ENCODE peak calls at places on chromosomes 3 and 15, in five cellular contexts. M is T-helper 17 cell, Y is spleen, B is COR-L47, E is NCI-H1092. S is an unnamed sample.

GRCh38 chr15:72554471-72555425 is 80.6 kb downstream of the ARIH1 start:
- DNase-seq in Y (no peak), M (no peak), B (no peak), E (no peak), S (no peak)

GRCh38 chr15:39582286-39582976 is 1.6 kb downstream of the THBS1 start:
- DNase-seq in M (no peak), B (no peak), Y (no peak), E (no peak), S (no peak)

GRCh38 chr15:70504305-70504951 is 258.9 kb downstream of the UACA start:
- DNase-seq in M (no peak), B (no peak), E (no peak), Y (peak), S (peak)

GRCh38 chr3:77038468-77038927 is 1.4 kb upstream of the ROBO2 start:
- DNase-seq in E (peak), M (no peak), Y (no peak), B (peak), S (peak)

GRCh38 chr3:51538115-51538458 is 432 bp upstream of the RAD54L2 start:
- DNase-seq in Y (no peak), E (no peak), M (no peak), B (no peak), S (peak)

GRCh38 chr15:88035381-88035780 is 221.2 kb downstream of the NTRK3 start:
- DNase-seq in Y (no peak), E (no peak), M (no peak), B (no peak), S (no peak)

GRCh38 chr15:40906101-40906946 is 12.1 kb downstream of the VPS18 start:
- DNase-seq in Y (peak), M (peak), B (peak), E (peak), S (peak)

GRCh38 chr3:129745253-129745652 is 138.8 kb upstream of the PLXND1 start:
- DNase-seq in B (no peak), M (no peak), Y (no peak), E (no peak), S (no peak)

GRCh38 chr3:76698136-76698535 is 341.8 kb upstream of the ROBO2 start:
- DNase-seq in M (no peak), B (no peak), Y (no peak), E (no peak), S (no peak)

GRCh38 chr15:62164500-62165028 is 521 bp downstream of the C2CD4B start:
- DNase-seq in B (no peak), E (no peak), M (no peak), Y (peak), S (no peak)

GRCh38 chr3:48656841-48657281 is 5.8 kb downstream of the CELSR3 start:
- DNase-seq in Y (no peak), E (no peak), B (no peak), M (no peak), S (no peak)

GRCh38 chr3:156273068-156273709 is 152.8 kb downstream of the KCNAB1 start:
- DNase-seq in Y (no peak), B (no peak), M (no peak), E (no peak), S (no peak)

GRCh38 chr15:82950295-82950694 is 2.2 kb downstream of the HOMER2 start:
- DNase-seq in Y (no peak), M (no peak), E (no peak), B (no peak), S (peak)

S was measured in GM13976.